ENCODE peak calls at places on chromosomes 1 and 21, in four cellular contexts. D is A549, F is HepG2, W is K562. G is an unnamed sample.

GRCh38 chr1:47708658-47709301 is 270.9 kb downstream of the FOXD2 start:
- DNase-seq in D (peak), F (no peak), W (no peak), G (peak)

GRCh38 chr1:218164930-218165686 is 120.0 kb upstream of the RRP15 start:
- DNase-seq in D (peak), F (no peak), W (no peak), G (peak)

GRCh38 chr1:183147735-183148134 is 38.3 kb upstream of the LAMC2 start:
- DNase-seq in D (no peak), F (no peak), W (no peak), G (no peak)

GRCh38 chr1:6770727-6771567 is 14.3 kb upstream of the CAMTA1 start:
- DNase-seq in D (no peak), F (peak), W (no peak), G (peak)

GRCh38 chr21:42846221-42846620 is 33.1 kb downstream of the WDR4 start:
- DNase-seq in D (no peak), F (no peak), W (no peak), G (no peak)

GRCh38 chr1:60222492-60223369 is 149.2 kb upstream of the C1orf87 start:
- DNase-seq in D (no peak), F (no peak), W (no peak), G (no peak)

GRCh38 chr1:24505816-24506215 is 3.2 kb downstream of the RCAN3 start:
- DNase-seq in D (no peak), F (no peak), W (no peak), G (no peak)

GRCh38 chr1:220796530-220796929 is 9.8 kb downstream of the MTARC1 start:
- DNase-seq in D (no peak), F (no peak), W (peak), G (no peak)

GRCh38 chr1:51417496-51418383 is 87.4 kb upstream of the TTC39A start:
- DNase-seq in D (no peak), F (no peak), W (no peak), G (no peak)

GRCh38 chr1:62126595-62127290 is 67.9 kb upstream of the L1TD1 start:
- DNase-seq in D (no peak), F (no peak), W (no peak), G (no peak)

GRCh38 chr1:117176579-117176978 is 34.1 kb downstream of the VTCN1 start:
- DNase-seq in D (no peak), F (no peak), W (no peak), G (no peak)

GRCh38 chr1:43071241-43071640 is 100.8 kb downstream of the EBNA1BP2 start:
- DNase-seq in D (no peak), F (no peak), W (no peak), G (no peak)

GRCh38 chr21:14900611-14901010 is 164.2 kb downstream of the NRIP1 start:
- DNase-seq in D (no peak), F (no peak), W (no peak), G (no peak)

GRCh38 chr21:28627691-28628090 is 365.0 kb downstream of the LTN1 start:
- DNase-seq in D (no peak), F (no peak), W (no peak), G (no peak)

GRCh38 chr1:232142403-232143314 is 487.3 kb downstream of the SIPA1L2 start:
- DNase-seq in D (peak), F (no peak), W (no peak), G (no peak)

GRCh38 chr1:119040489-119040888 is 52.3 kb upstream of the TBX15 start:
- DNase-seq in D (no peak), F (no peak), W (no peak), G (no peak)

GRCh38 chr1:165815725-165816124 is 11.7 kb upstream of the UCK2 start:
- DNase-seq in D (peak), F (no peak), W (peak), G (no peak)

GRCh38 chr1:208731976-208732821 is 488.0 kb upstream of the PLXNA2 start:
- DNase-seq in D (no peak), F (no peak), W (no peak), G (no peak)

GRCh38 chr21:33849839-33850238 is 65.8 kb downstream of the ATP5PO start:
- DNase-seq in D (no peak), F (no peak), W (no peak), G (no peak)

GRCh38 chr21:31157756-31158155 is 119.5 kb upstream of the KRTAP19-8 start:
- DNase-seq in D (no peak), F (no peak), W (no peak), G (no peak)

GRCh38 chr1:61079898-61080336 is 2.4 kb upstream of the NFIA start:
- DNase-seq in D (peak), F (peak), W (peak), G (peak)

GRCh38 chr1:206895320-206895719 is 1.9 kb upstream of the IL24 start:
- DNase-seq in D (peak), F (no peak), W (no peak), G (no peak)

GRCh38 chr1:36728051-36728450 is 245.3 kb upstream of the CSF3R start:
- DNase-seq in D (no peak), F (no peak), W (no peak), G (no peak)

GRCh38 chr1:199733125-199733524 is 294.4 kb upstream of the NR5A2 start:
- DNase-seq in D (no peak), F (no peak), W (no peak), G (no peak)

GRCh38 chr21:42395910-42396625 is at the start of gene TMPRSS3:
- DNase-seq in D (peak), F (no peak), W (no peak), G (no peak)

GRCh38 chr1:158509471-158510161 is 37.6 kb downstream of the OR10R2 start:
- DNase-seq in D (no peak), F (no peak), W (no peak), G (no peak)

GRCh38 chr1:206685256-206685748 is 597 bp downstream of the MAPKAPK2 start:
- DNase-seq in D (peak), F (no peak), W (peak), G (no peak)

GRCh38 chr1:36359911-36360310 is 25.8 kb downstream of the STK40 start:
- DNase-seq in D (no peak), F (no peak), W (no peak), G (no peak)

GRCh38 chr1:192010406-192010805 is 147.9 kb upstream of the RGS18 start:
- DNase-seq in D (no peak), F (no peak), W (no peak), G (no peak)

GRCh38 chr1:226443439-226443838 is 35.5 kb upstream of the PARP1 start:
- DNase-seq in D (peak), F (no peak), W (no peak), G (no peak)

GRCh38 chr1:237812061-237812460 is 78.7 kb downstream of the ZP4 start:
- DNase-seq in D (no peak), F (no peak), W (no peak), G (no peak)

GRCh38 chr1:234607091-234608025 is 2.6 kb downstream of the IRF2BP2 start:
- DNase-seq in D (peak), F (peak), W (peak), G (peak)

GRCh38 chr1:155253797-155254196 is 1.5 kb downstream of the ENTREP3 start:
- DNase-seq in D (no peak), F (no peak), W (no peak), G (no peak)

GRCh38 chr1:155255243-155256100 is at the start of gene ENTREP3:
- DNase-seq in D (peak), F (peak), W (peak), G (peak)

GRCh38 chr1:155254714-155255242 is 505 bp downstream of the ENTREP3 start:
- DNase-seq in D (no peak), F (no peak), W (no peak), G (no peak)

GRCh38 chr1:155254228-155254713 is 1.0 kb downstream of the ENTREP3 start:
- DNase-seq in D (no peak), F (no peak), W (no peak), G (no peak)

GRCh38 chr1:155256101-155256852 is 994 bp upstream of the ENTREP3 start:
- DNase-seq in D (no peak), F (no peak), W (no peak), G (no peak)
- TF ChIP-seq NR3C1 in D (no peak), F (no peak), W (no peak), G (no peak)

GRCh38 chr1:111318483-111319000 is 27.9 kb downstream of the CHIA start:
- DNase-seq in D (no peak), F (no peak), W (no peak), G (no peak)

GRCh38 chr1:111320066-111320879 is 29.6 kb downstream of the CHIA start:
- DNase-seq in D (no peak), F (no peak), W (no peak), G (no peak)

GRCh38 chr1:111323231-111323630 is 32.6 kb downstream of the CHIA start:
- DNase-seq in D (no peak), F (no peak), W (no peak), G (no peak)
- TF ChIP-seq HMGXB4 in D (no peak), F (no peak), W (no peak), G (no peak)

DNA sequence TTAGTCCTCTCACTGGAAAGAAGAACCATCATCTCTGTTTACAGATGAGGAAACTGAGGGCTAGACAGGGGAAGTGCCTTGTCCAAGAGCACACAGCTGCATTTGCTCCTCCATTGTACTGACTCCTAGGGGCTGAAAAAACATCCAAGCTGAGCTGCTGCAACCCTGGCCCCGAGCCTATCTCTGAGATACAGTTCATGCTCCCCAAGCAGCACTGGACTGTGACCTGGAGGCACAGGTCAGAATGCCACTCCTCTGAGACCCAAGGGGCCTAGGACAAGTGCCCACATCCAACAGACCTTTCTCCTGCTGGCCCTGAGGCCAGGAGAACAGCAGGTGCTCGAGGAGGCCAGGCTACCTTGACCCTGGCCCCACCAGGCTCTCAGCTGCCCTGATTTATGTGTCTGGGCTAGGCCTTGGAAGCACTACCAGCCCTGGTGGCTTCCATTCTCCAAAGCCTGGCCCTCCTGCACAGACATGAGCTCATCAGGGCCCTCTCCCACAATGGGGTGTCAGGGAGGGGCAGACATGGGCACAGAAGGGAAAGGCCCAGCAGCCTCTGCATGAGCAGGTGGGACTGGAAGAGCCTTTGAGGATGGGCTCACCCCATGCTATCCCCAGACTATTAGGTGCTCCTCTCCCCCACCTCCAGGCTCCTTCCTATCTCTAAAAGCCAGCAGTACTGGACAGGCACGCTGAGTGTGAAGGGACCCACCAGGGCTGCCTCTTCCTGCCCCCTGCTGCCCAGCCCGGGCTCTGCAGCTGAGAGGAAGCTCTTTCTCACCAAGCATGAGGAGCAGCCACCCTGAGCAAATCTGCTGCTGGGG is 18.9 kb downstream of the ADGRB2 start:
- DNase-seq in D (peak), F (peak), W (peak), G (peak)
- TF ChIP-seq NR3C1 in D (no peak), F (no peak), W (no peak), G (no peak)

GRCh38 chr1:202205523-202206190 is 12.1 kb downstream of the LGR6 start:
- DNase-seq in D (no peak), F (no peak), W (no peak), G (peak)

GRCh38 chr1:202201266-202201665 is 7.7 kb downstream of the LGR6 start:
- DNase-seq in D (no peak), F (no peak), W (no peak), G (no peak)

GRCh38 chr1:202202500-202203168 is 9.0 kb downstream of the LGR6 start:
- DNase-seq in D (no peak), F (no peak), W (no peak), G (no peak)

GRCh38 chr1:202204065-202204464 is 10.5 kb downstream of the LGR6 start:
- DNase-seq in D (peak), F (no peak), W (no peak), G (no peak)

GRCh38 chr1:202203238-202204039 is 9.8 kb downstream of the LGR6 start:
- DNase-seq in D (no peak), F (no peak), W (peak), G (no peak)
- TF ChIP-seq HMGXB4 in D (no peak), F (no peak), W (no peak), G (no peak)

DNA sequence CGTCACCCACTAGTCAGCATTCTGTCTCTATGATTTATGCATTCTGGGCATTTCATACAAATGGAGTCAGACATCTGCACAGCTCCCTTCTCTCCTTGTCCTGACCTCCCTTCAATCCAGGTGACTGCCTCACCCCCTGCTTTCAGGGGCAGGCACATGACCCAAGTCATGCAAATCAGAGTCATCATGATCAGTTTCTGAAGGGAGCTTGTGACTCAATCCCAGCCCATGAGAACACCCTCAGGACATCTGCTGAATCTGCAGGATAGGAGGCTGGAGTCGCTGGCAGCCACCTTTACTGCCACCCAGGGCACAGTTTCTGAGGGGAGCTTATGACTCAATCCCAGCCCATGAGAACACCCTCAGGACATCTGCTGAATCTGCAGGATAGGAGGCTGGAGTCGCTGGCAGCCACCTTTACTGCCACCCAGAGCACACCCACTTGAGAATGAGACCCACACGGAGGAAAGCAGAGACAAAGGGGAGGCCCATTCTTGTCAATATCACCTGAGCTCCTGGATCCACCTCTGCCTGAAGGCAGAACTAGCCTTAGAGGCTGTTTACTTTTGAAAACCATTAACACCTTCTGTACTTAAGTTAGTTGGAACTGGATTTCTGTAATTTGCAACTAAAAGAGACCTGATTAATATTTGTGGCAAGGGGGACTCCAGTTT is 62.3 kb upstream of the SLC25A33 start:
- DNase-seq in D (peak), F (no peak), W (no peak), G (no peak)
- TF ChIP-seq NR3C1 in D (no peak), F (no peak), W (no peak), G (no peak)

DNA sequence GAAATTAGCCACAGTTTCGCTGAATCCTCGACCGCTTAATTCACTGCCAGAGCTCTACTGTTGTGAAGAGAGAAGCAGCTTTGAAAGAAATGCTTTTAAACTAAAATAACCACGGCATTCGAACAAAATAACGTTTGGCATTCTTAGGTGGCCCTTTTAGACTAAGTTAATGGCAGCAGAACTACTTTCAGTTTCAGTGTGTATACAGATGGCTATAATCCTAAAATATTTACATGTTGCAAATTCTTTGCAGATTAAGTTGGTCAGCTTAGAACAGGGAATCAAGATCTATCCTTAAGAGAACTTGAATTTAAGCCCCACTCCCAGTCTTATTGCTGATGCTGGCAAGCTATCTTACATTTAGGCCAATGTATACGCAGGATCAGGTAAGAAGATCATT is 62.7 kb downstream of the ADSS2 start:
- DNase-seq in D (no peak), F (no peak), W (no peak), G (no peak)
- TF ChIP-seq HMGXB4 in D (no peak), F (no peak), W (no peak), G (no peak)

GRCh38 chr1:230979952-230980351 is 1.1 kb downstream of the ARV1 start:
- DNase-seq in D (no peak), F (no peak), W (no peak), G (no peak)
- TF ChIP-seq NR3C1 in D (no peak), F (no peak), W (no peak), G (no peak)